ENCODE peak calls at places on chromosomes 4 and X, in seven cellular contexts. One of them, this sample, is unnamed.

GRCh38 chr4:122758033-122758432 is 25.5 kb downstream of the BBS12 start:
- DNase-seq in prostate gland: no peak
- DNase-seq in hypothalamus: no peak
- DNase-seq in Right ventricle myocardium inferior: no peak
- DNase-seq in activated CD8-positive, alpha-beta memory T cell treated with anti-CD3 and anti-CD28 coated beads, Interleukin-2, amount 50 U/mL, for 48 hours: no peak
- DNase-seq in activated CD4-positive, alpha-beta T cell treated with anti-CD3 and anti-CD28 coated beads for 4 hours: no peak
- DNase-seq in bronchial epithelial cell: peak; percentile 31
- DNase-seq in this sample: no peak

GRCh38 chr4:7813674-7814073 is 126.0 kb downstream of the AFAP1 start:
- DNase-seq in hypothalamus: no peak
- DNase-seq in Right ventricle myocardium inferior: no peak
- DNase-seq in prostate gland: no peak
- DNase-seq in activated CD4-positive, alpha-beta T cell treated with anti-CD3 and anti-CD28 coated beads for 4 hours: no peak
- DNase-seq in activated CD8-positive, alpha-beta memory T cell treated with anti-CD3 and anti-CD28 coated beads, Interleukin-2, amount 50 U/mL, for 48 hours: no peak
- DNase-seq in bronchial epithelial cell: peak; percentile 61
- DNase-seq in this sample: no peak

GRCh38 chr4:137705171-137705783 is 173.0 kb upstream of the PCDH18 start:
- DNase-seq in Right ventricle myocardium inferior: no peak
- DNase-seq in hypothalamus: no peak
- DNase-seq in bronchial epithelial cell: peak; percentile 10
- DNase-seq in activated CD8-positive, alpha-beta memory T cell treated with anti-CD3 and anti-CD28 coated beads, Interleukin-2, amount 50 U/mL, for 48 hours: no peak
- DNase-seq in activated CD4-positive, alpha-beta T cell treated with anti-CD3 and anti-CD28 coated beads for 4 hours: no peak
- DNase-seq in prostate gland: no peak
- DNase-seq in this sample: no peak

GRCh38 chr4:3077796-3078195 is 3.3 kb downstream of the HTT start:
- DNase-seq in prostate gland: no peak
- DNase-seq in activated CD4-positive, alpha-beta T cell treated with anti-CD3 and anti-CD28 coated beads for 4 hours: no peak
- DNase-seq in activated CD8-positive, alpha-beta memory T cell treated with anti-CD3 and anti-CD28 coated beads, Interleukin-2, amount 50 U/mL, for 48 hours: no peak
- DNase-seq in bronchial epithelial cell: no peak
- DNase-seq in Right ventricle myocardium inferior: no peak
- DNase-seq in hypothalamus: no peak
- DNase-seq in this sample: no peak

GRCh38 chr4:236028-236427 is 69.2 kb downstream of the ZNF732 start:
- DNase-seq in activated CD8-positive, alpha-beta memory T cell treated with anti-CD3 and anti-CD28 coated beads, Interleukin-2, amount 50 U/mL, for 48 hours: no peak
- DNase-seq in hypothalamus: no peak
- DNase-seq in Right ventricle myocardium inferior: no peak
- DNase-seq in bronchial epithelial cell: peak; percentile 56
- DNase-seq in activated CD4-positive, alpha-beta T cell treated with anti-CD3 and anti-CD28 coated beads for 4 hours: no peak
- DNase-seq in prostate gland: no peak
- DNase-seq in this sample: no peak

GRCh38 chr4:150695162-150695561 is 113.2 kb downstream of the MAB21L2 start:
- DNase-seq in bronchial epithelial cell: no peak
- DNase-seq in prostate gland: no peak
- DNase-seq in hypothalamus: no peak
- DNase-seq in Right ventricle myocardium inferior: no peak
- DNase-seq in activated CD4-positive, alpha-beta T cell treated with anti-CD3 and anti-CD28 coated beads for 4 hours: no peak
- DNase-seq in activated CD8-positive, alpha-beta memory T cell treated with anti-CD3 and anti-CD28 coated beads, Interleukin-2, amount 50 U/mL, for 48 hours: no peak
- DNase-seq in this sample: no peak

GRCh38 chr4:76897522-76898384 is at the start of gene SOWAHB:
- DNase-seq in activated CD4-positive, alpha-beta T cell treated with anti-CD3 and anti-CD28 coated beads for 4 hours: peak; percentile 32
- DNase-seq in prostate gland: peak; percentile 70
- DNase-seq in hypothalamus: peak; percentile 24
- DNase-seq in activated CD8-positive, alpha-beta memory T cell treated with anti-CD3 and anti-CD28 coated beads, Interleukin-2, amount 50 U/mL, for 48 hours: peak; percentile 61
- DNase-seq in bronchial epithelial cell: peak; percentile 59
- DNase-seq in Right ventricle myocardium inferior: peak; percentile 30
- DNase-seq in this sample: peak; percentile 87

GRCh38 chrX:42776195-42776594 is 1.8 kb downstream of the PPP1R2C start:
- DNase-seq in activated CD8-positive, alpha-beta memory T cell treated with anti-CD3 and anti-CD28 coated beads, Interleukin-2, amount 50 U/mL, for 48 hours: no peak
- DNase-seq in prostate gland: no peak
- DNase-seq in bronchial epithelial cell: no peak
- DNase-seq in hypothalamus: no peak
- DNase-seq in Right ventricle myocardium inferior: no peak
- DNase-seq in activated CD4-positive, alpha-beta T cell treated with anti-CD3 and anti-CD28 coated beads for 4 hours: no peak
- DNase-seq in this sample: no peak

GRCh38 chr4:92825785-92826184 is 522.0 kb downstream of the GRID2 start:
- DNase-seq in bronchial epithelial cell: no peak
- DNase-seq in activated CD8-positive, alpha-beta memory T cell treated with anti-CD3 and anti-CD28 coated beads, Interleukin-2, amount 50 U/mL, for 48 hours: no peak
- DNase-seq in prostate gland: no peak
- DNase-seq in Right ventricle myocardium inferior: no peak
- DNase-seq in activated CD4-positive, alpha-beta T cell treated with anti-CD3 and anti-CD28 coated beads for 4 hours: no peak
- DNase-seq in hypothalamus: no peak
- DNase-seq in this sample: no peak

GRCh38 chr4:106971586-106971985 is 64.5 kb downstream of the DKK2 start:
- DNase-seq in hypothalamus: no peak
- DNase-seq in Right ventricle myocardium inferior: no peak
- DNase-seq in bronchial epithelial cell: no peak
- DNase-seq in prostate gland: no peak
- DNase-seq in activated CD8-positive, alpha-beta memory T cell treated with anti-CD3 and anti-CD28 coated beads, Interleukin-2, amount 50 U/mL, for 48 hours: no peak
- DNase-seq in activated CD4-positive, alpha-beta T cell treated with anti-CD3 and anti-CD28 coated beads for 4 hours: no peak
- DNase-seq in this sample: no peak

GRCh38 chr4:28686618-28687017 is 1826.0 kb downstream of the STIM2 start:
- DNase-seq in Right ventricle myocardium inferior: peak; percentile 52
- DNase-seq in bronchial epithelial cell: peak; percentile 28
- DNase-seq in prostate gland: no peak
- DNase-seq in activated CD4-positive, alpha-beta T cell treated with anti-CD3 and anti-CD28 coated beads for 4 hours: no peak
- DNase-seq in activated CD8-positive, alpha-beta memory T cell treated with anti-CD3 and anti-CD28 coated beads, Interleukin-2, amount 50 U/mL, for 48 hours: no peak
- DNase-seq in hypothalamus: no peak
- DNase-seq in this sample: peak; percentile 1

GRCh38 chr4:109708435-109708834 is 5.2 kb upstream of the CASP6 start:
- DNase-seq in Right ventricle myocardium inferior: no peak
- DNase-seq in activated CD4-positive, alpha-beta T cell treated with anti-CD3 and anti-CD28 coated beads for 4 hours: no peak
- DNase-seq in activated CD8-positive, alpha-beta memory T cell treated with anti-CD3 and anti-CD28 coated beads, Interleukin-2, amount 50 U/mL, for 48 hours: no peak
- DNase-seq in hypothalamus: no peak
- DNase-seq in prostate gland: no peak
- DNase-seq in bronchial epithelial cell: no peak
- DNase-seq in this sample: no peak

GRCh38 chr4:87117051-87117729 is 103.2 kb downstream of the KLHL8 start:
- DNase-seq in bronchial epithelial cell: no peak
- DNase-seq in activated CD8-positive, alpha-beta memory T cell treated with anti-CD3 and anti-CD28 coated beads, Interleukin-2, amount 50 U/mL, for 48 hours: no peak
- DNase-seq in prostate gland: peak; percentile 18
- DNase-seq in activated CD4-positive, alpha-beta T cell treated with anti-CD3 and anti-CD28 coated beads for 4 hours: no peak
- DNase-seq in hypothalamus: no peak
- DNase-seq in Right ventricle myocardium inferior: no peak
- DNase-seq in this sample: no peak

GRCh38 chr4:98685225-98686045 is 27.0 kb upstream of the TSPAN5 start:
- DNase-seq in activated CD8-positive, alpha-beta memory T cell treated with anti-CD3 and anti-CD28 coated beads, Interleukin-2, amount 50 U/mL, for 48 hours: no peak
- DNase-seq in prostate gland: no peak
- DNase-seq in activated CD4-positive, alpha-beta T cell treated with anti-CD3 and anti-CD28 coated beads for 4 hours: no peak
- DNase-seq in Right ventricle myocardium inferior: no peak
- DNase-seq in bronchial epithelial cell: no peak
- DNase-seq in hypothalamus: no peak
- DNase-seq in this sample: no peak

GRCh38 chr4:75950416-75950815 is 9.6 kb upstream of the NAAA start:
- DNase-seq in activated CD4-positive, alpha-beta T cell treated with anti-CD3 and anti-CD28 coated beads for 4 hours: no peak
- DNase-seq in prostate gland: no peak
- DNase-seq in Right ventricle myocardium inferior: no peak
- DNase-seq in hypothalamus: no peak
- DNase-seq in activated CD8-positive, alpha-beta memory T cell treated with anti-CD3 and anti-CD28 coated beads, Interleukin-2, amount 50 U/mL, for 48 hours: no peak
- DNase-seq in bronchial epithelial cell: no peak
- DNase-seq in this sample: no peak

GRCh38 chr4:182143086-182143821 is 99.9 kb upstream of the TENM3 start:
- DNase-seq in activated CD8-positive, alpha-beta memory T cell treated with anti-CD3 and anti-CD28 coated beads, Interleukin-2, amount 50 U/mL, for 48 hours: no peak
- DNase-seq in bronchial epithelial cell: no peak
- DNase-seq in activated CD4-positive, alpha-beta T cell treated with anti-CD3 and anti-CD28 coated beads for 4 hours: no peak
- DNase-seq in Right ventricle myocardium inferior: no peak
- DNase-seq in hypothalamus: no peak
- DNase-seq in prostate gland: no peak
- DNase-seq in this sample: no peak

GRCh38 chrX:103716967-103717366 is 6.3 kb downstream of the TMEM31 start:
- DNase-seq in Right ventricle myocardium inferior: no peak
- DNase-seq in prostate gland: no peak
- DNase-seq in activated CD8-positive, alpha-beta memory T cell treated with anti-CD3 and anti-CD28 coated beads, Interleukin-2, amount 50 U/mL, for 48 hours: no peak
- DNase-seq in activated CD4-positive, alpha-beta T cell treated with anti-CD3 and anti-CD28 coated beads for 4 hours: no peak
- DNase-seq in bronchial epithelial cell: peak; percentile 79
- DNase-seq in hypothalamus: no peak
- DNase-seq in this sample: no peak

GRCh38 chr4:137819964-137820383 is 287.7 kb upstream of the PCDH18 start:
- DNase-seq in activated CD8-positive, alpha-beta memory T cell treated with anti-CD3 and anti-CD28 coated beads, Interleukin-2, amount 50 U/mL, for 48 hours: no peak
- DNase-seq in prostate gland: peak; percentile 9
- DNase-seq in activated CD4-positive, alpha-beta T cell treated with anti-CD3 and anti-CD28 coated beads for 4 hours: no peak
- DNase-seq in Right ventricle myocardium inferior: no peak
- DNase-seq in bronchial epithelial cell: peak; percentile 72
- DNase-seq in hypothalamus: no peak
- DNase-seq in this sample: no peak

GRCh38 chrX:130443883-130444282 is 42.1 kb downstream of the RBMX2 start:
- DNase-seq in activated CD8-positive, alpha-beta memory T cell treated with anti-CD3 and anti-CD28 coated beads, Interleukin-2, amount 50 U/mL, for 48 hours: no peak
- DNase-seq in bronchial epithelial cell: peak; percentile 0
- DNase-seq in prostate gland: no peak
- DNase-seq in Right ventricle myocardium inferior: no peak
- DNase-seq in hypothalamus: no peak
- DNase-seq in activated CD4-positive, alpha-beta T cell treated with anti-CD3 and anti-CD28 coated beads for 4 hours: no peak
- DNase-seq in this sample: no peak

GRCh38 chr4:56302102-56302501 is 85.2 kb downstream of the AASDH start:
- DNase-seq in activated CD4-positive, alpha-beta T cell treated with anti-CD3 and anti-CD28 coated beads for 4 hours: no peak
- DNase-seq in bronchial epithelial cell: no peak
- DNase-seq in hypothalamus: no peak
- DNase-seq in activated CD8-positive, alpha-beta memory T cell treated with anti-CD3 and anti-CD28 coated beads, Interleukin-2, amount 50 U/mL, for 48 hours: no peak
- DNase-seq in prostate gland: no peak
- DNase-seq in Right ventricle myocardium inferior: no peak
- DNase-seq in this sample: no peak

GRCh38 chr4:36427696-36428095 is 146.3 kb downstream of the DTHD1 start:
- DNase-seq in activated CD4-positive, alpha-beta T cell treated with anti-CD3 and anti-CD28 coated beads for 4 hours: no peak
- DNase-seq in activated CD8-positive, alpha-beta memory T cell treated with anti-CD3 and anti-CD28 coated beads, Interleukin-2, amount 50 U/mL, for 48 hours: no peak
- DNase-seq in bronchial epithelial cell: no peak
- DNase-seq in Right ventricle myocardium inferior: no peak
- DNase-seq in prostate gland: no peak
- DNase-seq in hypothalamus: no peak
- DNase-seq in this sample: no peak

GRCh38 chr4:118787844-118788380 is 48.0 kb downstream of the SEC24D start:
- DNase-seq in activated CD4-positive, alpha-beta T cell treated with anti-CD3 and anti-CD28 coated beads for 4 hours: no peak
- DNase-seq in hypothalamus: no peak
- DNase-seq in bronchial epithelial cell: no peak
- DNase-seq in prostate gland: no peak
- DNase-seq in activated CD8-positive, alpha-beta memory T cell treated with anti-CD3 and anti-CD28 coated beads, Interleukin-2, amount 50 U/mL, for 48 hours: no peak
- DNase-seq in Right ventricle myocardium inferior: no peak
- DNase-seq in this sample: no peak

GRCh38 chr4:110849461-110849860 is 226.6 kb upstream of the PITX2 start:
- DNase-seq in activated CD8-positive, alpha-beta memory T cell treated with anti-CD3 and anti-CD28 coated beads, Interleukin-2, amount 50 U/mL, for 48 hours: no peak
- DNase-seq in prostate gland: no peak
- DNase-seq in hypothalamus: no peak
- DNase-seq in bronchial epithelial cell: no peak
- DNase-seq in Right ventricle myocardium inferior: no peak
- DNase-seq in activated CD4-positive, alpha-beta T cell treated with anti-CD3 and anti-CD28 coated beads for 4 hours: no peak
- DNase-seq in this sample: no peak

GRCh38 chr4:99473131-99473530 is 37.7 kb upstream of the C4orf17 start:
- DNase-seq in activated CD4-positive, alpha-beta T cell treated with anti-CD3 and anti-CD28 coated beads for 4 hours: no peak
- DNase-seq in bronchial epithelial cell: no peak
- DNase-seq in Right ventricle myocardium inferior: no peak
- DNase-seq in prostate gland: no peak
- DNase-seq in activated CD8-positive, alpha-beta memory T cell treated with anti-CD3 and anti-CD28 coated beads, Interleukin-2, amount 50 U/mL, for 48 hours: no peak
- DNase-seq in hypothalamus: no peak
- DNase-seq in this sample: no peak

GRCh38 chrX:2503591-2504500 is 3.1 kb upstream of the DHRSX start:
- DNase-seq in prostate gland: no peak
- DNase-seq in activated CD8-positive, alpha-beta memory T cell treated with anti-CD3 and anti-CD28 coated beads, Interleukin-2, amount 50 U/mL, for 48 hours: peak; percentile 34
- DNase-seq in Right ventricle myocardium inferior: no peak
- DNase-seq in activated CD4-positive, alpha-beta T cell treated with anti-CD3 and anti-CD28 coated beads for 4 hours: no peak
- DNase-seq in hypothalamus: no peak
- DNase-seq in bronchial epithelial cell: no peak
- DNase-seq in this sample: no peak

GRCh38 chr4:113169368-113169767 is 119.9 kb downstream of the ANK2 start:
- DNase-seq in Right ventricle myocardium inferior: no peak
- DNase-seq in bronchial epithelial cell: no peak
- DNase-seq in prostate gland: no peak
- DNase-seq in activated CD8-positive, alpha-beta memory T cell treated with anti-CD3 and anti-CD28 coated beads, Interleukin-2, amount 50 U/mL, for 48 hours: no peak
- DNase-seq in activated CD4-positive, alpha-beta T cell treated with anti-CD3 and anti-CD28 coated beads for 4 hours: no peak
- DNase-seq in hypothalamus: no peak
- DNase-seq in this sample: no peak

This sample was measured in NCI-H774.